ENCODE peak calls at places on chromosome 2, in five cellular contexts. One of them, this sample, is unnamed.

GRCh38 chr2:63189026-63189425 is 138.4 kb downstream of the OTX1 start:
- DNase-seq in osteocyte: no peak
- DNase-seq in cardiac fibroblast: peak
- DNase-seq in GM10248: peak
- DNase-seq in suprapubic skin: no peak
- DNase-seq in this sample: peak

GRCh38 chr2:200966770-200967169 is 3.3 kb upstream of the ORC2 start:
- DNase-seq in osteocyte: no peak
- DNase-seq in cardiac fibroblast: peak
- DNase-seq in GM10248: peak
- DNase-seq in suprapubic skin: no peak
- DNase-seq in this sample: peak

GRCh38 chr2:163652741-163653140 is 83.1 kb downstream of the FIGN start:
- DNase-seq in osteocyte: no peak
- DNase-seq in cardiac fibroblast: no peak
- DNase-seq in GM10248: no peak
- DNase-seq in suprapubic skin: no peak
- DNase-seq in this sample: no peak

GRCh38 chr2:174972924-174973323 is 32.3 kb downstream of the CHN1 start:
- DNase-seq in osteocyte: no peak
- DNase-seq in cardiac fibroblast: peak
- DNase-seq in GM10248: no peak
- DNase-seq in suprapubic skin: no peak
- DNase-seq in this sample: no peak

GRCh38 chr2:64277101-64277849 is 133.1 kb upstream of the PELI1 start:
- DNase-seq in osteocyte: no peak
- DNase-seq in cardiac fibroblast: no peak
- DNase-seq in GM10248: no peak
- DNase-seq in suprapubic skin: no peak
- DNase-seq in this sample: no peak

GRCh38 chr2:100194951-100195350 is 52.6 kb upstream of the AFF3 start:
- DNase-seq in osteocyte: no peak
- DNase-seq in cardiac fibroblast: no peak
- DNase-seq in GM10248: no peak
- DNase-seq in suprapubic skin: no peak
- DNase-seq in this sample: no peak

GRCh38 chr2:17470855-17471641 is 47.2 kb downstream of the RAD51AP2 start:
- DNase-seq in osteocyte: no peak
- DNase-seq in cardiac fibroblast: peak
- DNase-seq in GM10248: peak
- DNase-seq in suprapubic skin: no peak
- DNase-seq in this sample: no peak

GRCh38 chr2:100887713-100888112 is 67.8 kb downstream of the NPAS2 start:
- DNase-seq in osteocyte: no peak
- DNase-seq in cardiac fibroblast: no peak
- DNase-seq in GM10248: no peak
- DNase-seq in suprapubic skin: no peak
- DNase-seq in this sample: no peak

GRCh38 chr2:172452845-172453244 is 25.5 kb downstream of the ITGA6 start:
- DNase-seq in osteocyte: no peak
- DNase-seq in cardiac fibroblast: no peak
- DNase-seq in GM10248: no peak
- DNase-seq in suprapubic skin: no peak
- DNase-seq in this sample: no peak

GRCh38 chr2:222690564-222691200 is 19.2 kb downstream of the MOGAT1 start:
- DNase-seq in osteocyte: peak
- DNase-seq in cardiac fibroblast: peak
- DNase-seq in GM10248: peak
- DNase-seq in suprapubic skin: no peak
- DNase-seq in this sample: peak

GRCh38 chr2:64906853-64907536 is 82.2 kb upstream of the SLC1A4 start:
- DNase-seq in osteocyte: no peak
- DNase-seq in cardiac fibroblast: no peak
- DNase-seq in GM10248: no peak
- DNase-seq in suprapubic skin: no peak
- DNase-seq in this sample: no peak

GRCh38 chr2:9234680-9235387 is 28.2 kb downstream of the ASAP2 start:
- DNase-seq in osteocyte: no peak
- DNase-seq in cardiac fibroblast: peak
- DNase-seq in GM10248: no peak
- DNase-seq in suprapubic skin: peak
- DNase-seq in this sample: no peak

GRCh38 chr2:54947596-54948519 is 102.4 kb downstream of the RTN4 start:
- DNase-seq in osteocyte: no peak
- DNase-seq in cardiac fibroblast: no peak
- DNase-seq in GM10248: no peak
- DNase-seq in suprapubic skin: no peak
- DNase-seq in this sample: no peak

GRCh38 chr2:162840598-162841246 is 2.2 kb upstream of the KCNH7 start:
- DNase-seq in osteocyte: peak
- DNase-seq in cardiac fibroblast: peak
- DNase-seq in GM10248: peak
- DNase-seq in suprapubic skin: no peak
- DNase-seq in this sample: peak

GRCh38 chr2:151051584-151052220 is 210.0 kb downstream of the RBM43 start:
- DNase-seq in osteocyte: no peak
- DNase-seq in cardiac fibroblast: peak
- DNase-seq in GM10248: peak
- DNase-seq in suprapubic skin: no peak
- DNase-seq in this sample: peak

GRCh38 chr2:121178730-121179129 is 106.3 kb downstream of the TFCP2L1 start:
- DNase-seq in osteocyte: no peak
- DNase-seq in cardiac fibroblast: no peak
- DNase-seq in GM10248: no peak
- DNase-seq in suprapubic skin: no peak
- DNase-seq in this sample: no peak

GRCh38 chr2:169351725-169352124 is 10.6 kb downstream of the LRP2 start:
- DNase-seq in osteocyte: no peak
- DNase-seq in cardiac fibroblast: no peak
- DNase-seq in GM10248: no peak
- DNase-seq in suprapubic skin: no peak
- DNase-seq in this sample: no peak

GRCh38 chr2:85539361-85540130 is 578 bp downstream of the MAT2A start:
- DNase-seq in osteocyte: peak
- DNase-seq in cardiac fibroblast: peak
- DNase-seq in GM10248: peak
- DNase-seq in suprapubic skin: peak
- DNase-seq in this sample: peak

GRCh38 chr2:230842473-230842872 is 22.3 kb upstream of the ITM2C start:
- DNase-seq in osteocyte: peak
- DNase-seq in cardiac fibroblast: no peak
- DNase-seq in GM10248: no peak
- DNase-seq in suprapubic skin: no peak
- DNase-seq in this sample: no peak

GRCh38 chr2:127157651-127158460 is 50.9 kb upstream of the BIN1 start:
- DNase-seq in osteocyte: peak
- DNase-seq in cardiac fibroblast: peak
- DNase-seq in GM10248: no peak
- DNase-seq in suprapubic skin: no peak
- DNase-seq in this sample: no peak

GRCh38 chr2:134727385-134727784 is 8.6 kb upstream of the TMEM163 start:
- DNase-seq in osteocyte: no peak
- DNase-seq in cardiac fibroblast: peak
- DNase-seq in GM10248: no peak
- DNase-seq in suprapubic skin: no peak
- DNase-seq in this sample: no peak

GRCh38 chr2:72963423-72964145 is 46.3 kb downstream of the EMX1 start:
- DNase-seq in osteocyte: no peak
- DNase-seq in cardiac fibroblast: peak
- DNase-seq in GM10248: no peak
- DNase-seq in suprapubic skin: no peak
- DNase-seq in this sample: no peak

GRCh38 chr2:144681389-144681788 is 161.5 kb upstream of the ZEB2 start:
- DNase-seq in osteocyte: no peak
- DNase-seq in cardiac fibroblast: no peak
- DNase-seq in GM10248: no peak
- DNase-seq in suprapubic skin: no peak
- DNase-seq in this sample: no peak

GRCh38 chr2:221529177-221529942 is 42.7 kb downstream of the EPHA4 start:
- DNase-seq in osteocyte: no peak
- DNase-seq in cardiac fibroblast: no peak
- DNase-seq in GM10248: no peak
- DNase-seq in suprapubic skin: no peak
- DNase-seq in this sample: no peak

GRCh38 chr2:54880428-54880827 is 157.0 kb downstream of the EML6 start:
- DNase-seq in osteocyte: no peak
- DNase-seq in cardiac fibroblast: no peak
- DNase-seq in GM10248: no peak
- DNase-seq in suprapubic skin: no peak
- DNase-seq in this sample: no peak

GRCh38 chr2:12083081-12083569 is 336.7 kb downstream of the LPIN1 start:
- DNase-seq in osteocyte: peak
- DNase-seq in cardiac fibroblast: no peak
- DNase-seq in GM10248: no peak
- DNase-seq in suprapubic skin: no peak
- DNase-seq in this sample: no peak

GRCh38 chr2:198283149-198283548 is 478.8 kb downstream of the PLCL1 start:
- DNase-seq in osteocyte: no peak
- DNase-seq in cardiac fibroblast: peak
- DNase-seq in GM10248: no peak
- DNase-seq in suprapubic skin: no peak
- DNase-seq in this sample: no peak

GRCh38 chr2:103464831-103465230 is 703.0 kb downstream of the TMEM182 start:
- DNase-seq in osteocyte: no peak
- DNase-seq in cardiac fibroblast: no peak
- DNase-seq in GM10248: no peak
- DNase-seq in suprapubic skin: no peak
- DNase-seq in this sample: no peak

GRCh38 chr2:240876035-240876474 is 7.4 kb downstream of the AGXT start:
- DNase-seq in osteocyte: no peak
- DNase-seq in cardiac fibroblast: no peak
- DNase-seq in GM10248: no peak
- DNase-seq in suprapubic skin: no peak
- DNase-seq in this sample: no peak
- TF ChIP-seq CTCF in osteocyte: no peak
- TF ChIP-seq CTCF in cardiac fibroblast: no peak
- TF ChIP-seq CTCF in GM10248: no peak
- TF ChIP-seq CTCF in suprapubic skin: no peak
- TF ChIP-seq CTCF in this sample: no peak

DNA sequence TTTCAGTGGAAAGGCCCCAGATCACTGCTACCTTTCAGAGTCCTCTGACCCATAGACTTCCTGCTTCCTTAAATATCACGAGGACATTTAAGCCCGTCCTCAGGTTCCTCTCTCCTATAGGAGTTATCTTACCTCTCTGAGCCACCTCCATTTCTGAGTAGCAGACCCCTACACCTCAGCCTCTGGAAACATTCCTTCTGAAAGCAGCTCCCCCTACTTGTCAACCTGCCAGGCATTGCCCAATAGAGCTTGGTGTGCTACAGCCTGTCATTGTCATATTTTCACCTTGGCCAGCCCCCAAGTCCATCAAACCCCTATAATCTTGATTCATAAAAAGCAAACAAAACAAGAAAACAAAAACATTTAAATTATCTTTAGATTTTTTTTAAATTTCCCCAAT is 717.9 kb upstream of the SLC8A1 start:
- DNase-seq in osteocyte: no peak
- DNase-seq in cardiac fibroblast: no peak
- DNase-seq in GM10248: no peak
- DNase-seq in suprapubic skin: no peak
- DNase-seq in this sample: no peak
- TF ChIP-seq CTCF in osteocyte: no peak
- TF ChIP-seq CTCF in cardiac fibroblast: no peak
- TF ChIP-seq CTCF in GM10248: no peak
- TF ChIP-seq CTCF in suprapubic skin: no peak
- TF ChIP-seq CTCF in this sample: no peak

DNA sequence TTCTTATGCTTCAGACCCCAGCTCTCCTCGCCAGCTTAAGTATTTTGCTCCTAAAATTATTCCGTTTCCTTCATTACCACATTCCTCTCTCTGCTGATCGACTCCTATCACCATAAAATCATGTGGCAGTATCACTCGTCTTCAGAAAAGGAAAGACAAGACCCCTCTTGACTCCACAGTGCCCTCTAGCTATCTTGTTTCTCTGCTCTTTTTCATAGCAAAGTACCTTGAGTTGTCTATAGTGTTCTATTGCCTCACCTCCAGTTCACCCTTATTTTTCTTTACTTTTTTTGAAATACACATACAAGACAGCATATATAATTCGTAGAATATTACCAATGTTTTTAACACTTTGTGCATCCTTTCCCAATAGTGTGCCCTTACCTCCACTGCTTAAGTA is 273.2 kb upstream of the SIX3 start:
- DNase-seq in osteocyte: no peak
- DNase-seq in cardiac fibroblast: no peak
- DNase-seq in GM10248: peak
- DNase-seq in suprapubic skin: no peak
- DNase-seq in this sample: peak
- TF ChIP-seq CTCF in osteocyte: peak
- TF ChIP-seq CTCF in cardiac fibroblast: peak
- TF ChIP-seq CTCF in GM10248: peak
- TF ChIP-seq CTCF in suprapubic skin: no peak
- TF ChIP-seq CTCF in this sample: peak

DNA sequence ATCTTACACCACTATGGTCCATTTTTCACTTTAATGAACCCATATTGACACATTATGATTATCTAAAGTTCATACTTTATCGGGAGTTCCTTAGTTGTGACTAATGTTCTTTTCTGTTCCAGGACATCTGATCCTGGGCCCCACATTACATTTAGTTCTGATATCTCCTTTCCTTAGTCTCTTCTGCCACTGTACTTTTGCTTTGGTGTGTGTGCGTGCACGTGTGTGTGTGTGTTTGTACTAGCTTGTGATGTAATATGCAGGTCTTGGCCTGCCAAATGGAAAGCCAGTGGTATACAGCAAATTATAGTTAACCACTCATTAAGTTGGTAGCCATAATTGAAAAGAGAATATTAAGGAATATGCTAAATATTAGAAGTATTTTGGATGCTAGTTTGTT is 88.0 kb downstream of the CDC42EP3 start:
- DNase-seq in osteocyte: no peak
- DNase-seq in cardiac fibroblast: no peak
- DNase-seq in GM10248: no peak
- DNase-seq in suprapubic skin: no peak
- DNase-seq in this sample: no peak
- TF ChIP-seq CTCF in osteocyte: no peak
- TF ChIP-seq CTCF in cardiac fibroblast: no peak
- TF ChIP-seq CTCF in GM10248: no peak
- TF ChIP-seq CTCF in suprapubic skin: no peak
- TF ChIP-seq CTCF in this sample: no peak

DNA sequence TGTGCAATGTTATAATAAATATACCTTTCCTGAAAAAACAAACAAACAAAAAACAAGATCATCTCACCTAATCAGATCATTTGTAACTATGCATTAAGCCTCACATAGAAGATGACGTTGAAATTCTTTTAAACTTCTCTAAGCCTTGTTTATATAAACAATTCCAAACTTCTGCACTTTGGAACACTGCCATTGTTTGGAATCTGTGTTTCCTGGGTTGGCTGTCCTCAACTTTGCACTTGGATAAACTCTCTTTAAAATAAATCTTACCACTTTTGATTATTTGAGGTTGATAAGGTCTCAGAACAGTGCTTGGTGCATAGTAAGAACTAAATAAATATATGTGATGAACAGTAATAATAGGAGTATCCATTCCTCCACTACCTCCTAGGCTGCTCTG is 342.8 kb downstream of the TDRD15 start:
- DNase-seq in osteocyte: no peak
- DNase-seq in cardiac fibroblast: no peak
- DNase-seq in GM10248: no peak
- DNase-seq in suprapubic skin: no peak
- DNase-seq in this sample: no peak
- TF ChIP-seq CTCF in osteocyte: no peak
- TF ChIP-seq CTCF in cardiac fibroblast: no peak
- TF ChIP-seq CTCF in GM10248: no peak
- TF ChIP-seq CTCF in suprapubic skin: no peak
- TF ChIP-seq CTCF in this sample: no peak